ENCODE peak calls at places on chromosomes 5 and 9, in nine cellular contexts. S is A673, Y is heart left ventricle, N is BE2C, K is Panc1, B is suprapubic skin, V is A549, W is fibroblast of mammary gland, A is AG04449. C is an unnamed sample.

GRCh38 chr5:128965011-128965637 is at the start of gene SLC27A6:
- DNase-seq in W (peak), N (peak), A (no peak), B (no peak), S (no peak), Y (peak), K (no peak), V (peak), C (no peak)

GRCh38 chr5:58383459-58383858 is 76.4 kb downstream of the PLK2 start:
- DNase-seq in W (no peak), A (no peak), S (no peak), V (no peak), Y (no peak), N (no peak), B (no peak), K (no peak), C (no peak)

GRCh38 chr9:34559616-34560546 is 29.6 kb downstream of the CNTFR start:
- DNase-seq in S (no peak), N (no peak), B (no peak), Y (peak), K (no peak), W (peak), A (no peak), V (peak), C (peak)

GRCh38 chr9:20728493-20729220 is 44.6 kb downstream of the FOCAD start:
- DNase-seq in Y (no peak), V (no peak), W (peak), K (no peak), N (no peak), S (peak), A (no peak), B (no peak), C (peak)

GRCh38 chr9:89365532-89365912 is 47.2 kb downstream of the SECISBP2 start:
- DNase-seq in Y (no peak), S (no peak), N (no peak), B (no peak), V (no peak), A (no peak), W (no peak), K (no peak), C (no peak)

GRCh38 chr5:113038714-113039113 is 62.1 kb downstream of the DCP2 start:
- DNase-seq in K (no peak), S (peak), N (no peak), A (no peak), V (no peak), W (peak), Y (no peak), B (no peak), C (no peak)

GRCh38 chr9:126301985-126302603 is 24.5 kb upstream of the MVB12B start:
- DNase-seq in S (peak), B (no peak), A (peak), V (peak), K (peak), W (peak), N (peak), Y (peak), C (peak)

GRCh38 chr9:89863837-89864236 is 259.0 kb downstream of the GADD45G start:
- DNase-seq in Y (no peak), W (no peak), K (no peak), N (no peak), B (no peak), A (no peak), V (no peak), S (no peak), C (no peak)

GRCh38 chr9:15355669-15356068 is 48.7 kb upstream of the TTC39B start:
- DNase-seq in W (no peak), N (no peak), B (no peak), S (no peak), K (no peak), V (no peak), Y (no peak), A (no peak), C (no peak)

GRCh38 chr9:8863886-8864881 is 1064.6 kb upstream of the DMAC1 start:
- DNase-seq in N (no peak), Y (no peak), K (no peak), A (no peak), S (no peak), B (no peak), V (no peak), W (peak), C (peak)

GRCh38 chr9:25677301-25678146 is 720 bp downstream of the TUSC1 start:
- DNase-seq in K (no peak), Y (peak), B (peak), S (no peak), N (peak), V (peak), W (peak), A (no peak), C (peak)

GRCh38 chr5:23343121-23343520 is 164.3 kb upstream of the PRDM9 start:
- DNase-seq in N (no peak), S (no peak), K (no peak), B (no peak), Y (no peak), W (no peak), A (no peak), V (no peak), C (no peak)

GRCh38 chr5:201672-202071 is 10.4 kb downstream of the LRRC14B start:
- DNase-seq in B (no peak), A (no peak), K (no peak), S (no peak), Y (no peak), N (no peak), V (no peak), W (no peak), C (no peak)

GRCh38 chr5:173907686-173908371 is 19.7 kb downstream of the CPEB4 start:
- DNase-seq in W (peak), S (no peak), A (no peak), N (no peak), K (no peak), Y (no peak), B (no peak), V (no peak), C (no peak)

GRCh38 chr5:79771387-79771786 is 81.8 kb downstream of the CMYA5 start:
- DNase-seq in B (no peak), W (peak), V (no peak), S (peak), K (no peak), A (peak), Y (no peak), N (no peak), C (peak)

GRCh38 chr5:169413416-169413815 is 112.5 kb upstream of the SLIT3 start:
- DNase-seq in W (peak), B (no peak), K (no peak), S (no peak), N (no peak), A (no peak), V (no peak), Y (no peak), C (no peak)

GRCh38 chr5:113164016-113164415 is 187.4 kb downstream of the DCP2 start:
- DNase-seq in Y (no peak), V (no peak), B (no peak), A (no peak), W (no peak), N (no peak), S (no peak), K (no peak), C (no peak)

GRCh38 chr5:166370928-166371690 is 1920.3 kb upstream of the WWC1 start:
- DNase-seq in B (no peak), A (no peak), K (peak), S (peak), Y (no peak), N (no peak), W (peak), V (no peak), C (peak)

GRCh38 chr5:163458778-163459405 is 1.0 kb downstream of the NUDCD2 start:
- DNase-seq in A (no peak), N (no peak), W (no peak), V (no peak), Y (no peak), K (no peak), B (no peak), S (no peak), C (peak)

GRCh38 chr5:163463063-163463435 is 2.6 kb downstream of the HMMR start:
- DNase-seq in N (no peak), K (no peak), S (peak), V (no peak), B (no peak), W (no peak), Y (no peak), A (no peak), C (peak)

GRCh38 chr5:163460562-163461176 is at the start of gene HMMR:
- DNase-seq in V (no peak), Y (no peak), W (no peak), N (peak), B (no peak), A (no peak), S (peak), K (no peak), C (peak)

GRCh38 chr5:163459465-163459887 is 426 bp downstream of the NUDCD2 start:
- DNase-seq in W (no peak), S (no peak), N (no peak), B (no peak), A (no peak), Y (no peak), V (no peak), K (no peak), C (peak)

DNA sequence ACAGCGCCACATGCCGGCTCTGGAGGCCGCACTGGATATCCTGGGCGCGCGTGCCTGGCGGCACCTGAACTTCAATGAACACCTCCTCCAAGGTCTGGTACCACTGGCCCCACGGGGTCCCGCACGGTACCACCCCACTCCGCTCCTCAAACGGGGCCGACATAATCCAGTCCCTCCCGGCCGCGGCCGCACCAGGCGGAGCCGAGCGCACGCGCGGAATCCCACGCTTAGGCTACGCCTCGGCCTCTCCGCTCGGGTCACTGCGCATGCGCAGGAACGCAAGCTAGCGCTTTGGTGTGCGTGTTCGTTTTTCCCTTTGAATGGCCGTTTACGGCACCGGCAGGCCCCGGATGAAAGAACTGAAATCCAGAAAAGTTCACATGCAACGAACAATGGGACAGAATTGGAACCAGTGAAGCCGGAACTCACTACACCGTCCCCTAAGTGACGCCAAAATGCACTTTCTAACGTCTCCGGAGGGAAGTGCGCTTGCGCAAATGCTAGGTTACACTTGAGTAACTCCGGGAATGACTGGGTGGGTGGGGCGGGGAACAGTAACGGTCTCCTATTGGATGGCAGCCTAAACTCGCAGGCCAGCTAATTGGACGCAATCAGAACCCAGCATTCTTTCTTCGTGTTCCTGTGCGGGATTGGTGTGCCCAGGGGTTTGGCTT is at the start of gene NUDCD2:
- DNase-seq in Y (peak), B (peak), K (peak), A (peak), N (peak), V (peak), S (peak), W (peak), C (peak)
- TF ChIP-seq CTCF in Y (no peak), B (no peak), K (no peak), A (peak), N (peak), V (peak), S (peak), W (no peak), C (peak)

DNA sequence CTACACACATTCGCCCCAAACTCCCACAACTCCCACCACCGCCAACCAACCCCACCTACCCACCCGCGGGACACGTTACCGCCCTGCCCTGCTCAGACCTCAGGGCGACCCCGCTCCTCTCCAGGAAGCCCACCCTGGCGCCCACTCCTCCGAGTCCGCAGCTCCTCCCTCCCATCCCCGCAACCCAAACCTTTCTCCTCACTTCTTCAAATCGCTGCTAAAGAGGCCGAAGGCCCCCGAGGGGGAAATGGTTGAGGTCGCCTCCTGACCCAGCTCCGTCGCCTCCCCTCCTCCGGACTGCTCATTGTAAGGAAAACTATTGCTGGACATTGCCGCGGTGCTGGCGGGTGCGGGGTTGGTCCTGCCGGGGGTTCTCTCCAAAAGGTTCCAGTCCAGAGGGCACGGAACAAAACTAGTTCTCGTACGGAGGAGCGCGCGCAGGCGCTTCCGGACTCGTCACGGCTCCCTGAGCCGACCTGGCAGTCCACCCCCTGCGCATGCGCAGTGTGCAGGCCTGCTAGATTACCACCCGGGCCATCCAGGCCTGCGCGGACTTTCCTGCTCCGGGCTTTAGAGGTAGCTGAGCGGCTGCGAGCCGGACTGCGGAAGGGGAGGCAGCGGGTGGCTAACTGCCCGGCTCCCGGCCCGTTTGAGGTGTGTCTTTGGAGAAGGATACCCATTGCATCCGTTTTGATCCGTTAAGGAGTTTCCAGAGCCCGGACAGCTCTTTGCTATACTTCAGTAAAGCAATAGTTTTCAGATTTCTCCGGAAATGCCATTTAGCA is at the start of gene AP3B1:
- DNase-seq in B (peak), Y (peak), V (peak), S (peak), K (peak), N (peak), W (peak), A (peak), C (peak)
- H3K4me3 ChIP-seq in B (peak), Y (peak), V (peak), S (peak), K (peak), N (peak), W (peak), A (peak), C (peak)

DNA sequence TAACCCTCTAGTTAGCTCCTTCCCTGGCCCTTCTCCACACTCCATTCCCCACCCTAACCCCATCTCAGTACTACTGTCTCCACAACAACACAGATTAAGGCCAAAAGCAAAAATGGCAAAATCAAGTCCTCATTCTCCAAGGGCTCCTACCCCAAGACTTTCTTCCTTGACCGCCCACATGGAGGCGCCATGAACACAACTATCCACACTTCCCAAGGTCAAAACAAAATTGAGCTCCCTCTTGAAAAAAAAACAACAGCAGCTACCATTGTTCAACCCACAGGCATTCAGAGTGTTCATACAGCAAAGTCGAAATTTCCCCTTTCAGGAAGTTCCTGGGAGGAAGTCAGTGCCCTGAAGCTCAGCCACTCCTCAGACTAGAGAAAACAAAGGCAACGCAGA is 54.4 kb downstream of the GNAQ start:
- DNase-seq in Y (peak), V (peak), N (peak), B (peak), S (peak), A (no peak), K (peak), W (peak), C (peak)
- TF ChIP-seq CTCF in Y (peak), V (peak), N (peak), B (peak), S (peak), A (peak), K (peak), W (peak), C (peak)

DNA sequence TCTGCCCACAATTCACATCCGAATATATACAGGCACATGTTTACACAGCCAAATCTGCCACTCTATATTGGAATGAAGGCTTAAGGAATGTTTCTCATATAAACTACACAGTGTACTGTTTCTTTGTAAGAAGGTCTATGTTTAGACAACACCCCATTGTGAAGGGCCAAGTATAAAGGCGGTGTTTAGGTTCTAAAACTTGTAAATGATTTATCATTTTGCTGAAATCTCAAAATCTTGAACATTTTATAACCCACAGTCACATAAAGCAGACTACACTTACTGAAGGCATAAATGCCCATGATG is 94.0 kb downstream of the ZNF608 start:
- DNase-seq in B (no peak), W (no peak), K (no peak), A (no peak), S (no peak), N (no peak), V (no peak), Y (no peak), C (no peak)
- H3K4me3 ChIP-seq in B (no peak), W (no peak), K (no peak), A (no peak), S (no peak), N (peak), V (no peak), Y (no peak), C (peak)

DNA sequence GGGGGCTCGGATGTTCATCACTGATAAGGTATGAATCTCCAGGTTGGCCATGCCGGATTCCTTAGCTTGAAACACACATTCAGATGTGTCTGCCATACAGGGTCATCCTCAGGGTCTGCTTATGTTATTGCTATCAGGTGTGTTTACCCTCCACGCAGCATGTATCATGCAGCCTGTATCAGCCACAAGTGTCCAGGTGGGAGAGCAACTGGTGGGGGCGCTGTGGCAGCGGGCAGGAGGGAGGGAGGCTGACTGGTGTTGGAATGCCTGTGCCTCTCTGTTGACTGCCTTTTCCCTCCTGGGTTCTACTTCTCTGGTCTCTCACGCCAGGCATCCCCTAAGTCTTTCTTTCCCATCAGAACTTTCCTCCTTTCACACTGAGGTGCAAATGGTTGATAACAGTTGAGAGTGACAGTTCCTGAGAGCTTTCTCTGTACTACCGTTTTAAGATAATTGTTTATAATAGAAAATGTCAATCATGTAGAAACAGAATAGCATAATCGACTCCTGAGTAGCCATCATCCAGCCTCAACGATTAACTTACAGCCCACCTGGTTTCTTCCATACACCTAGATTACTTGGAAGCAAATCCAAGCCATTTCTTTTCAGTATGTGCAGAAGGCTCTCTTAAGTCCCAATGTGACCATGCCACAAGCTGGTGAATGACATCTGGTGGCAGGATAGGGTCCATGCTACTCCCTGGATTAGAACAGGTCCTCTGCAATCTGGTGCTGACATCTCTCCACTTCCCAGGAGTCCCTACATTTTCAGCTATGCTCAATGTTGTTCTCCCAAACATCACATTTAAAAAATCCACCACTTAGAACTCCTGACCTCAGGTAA is 86.6 kb downstream of the ACER2 start:
- DNase-seq in S (no peak), Y (no peak), N (no peak), K (no peak), A (no peak), W (no peak), B (no peak), V (no peak), C (no peak)
- TF ChIP-seq CTCF in S (no peak), Y (no peak), N (peak), K (no peak), A (no peak), W (no peak), B (no peak), V (no peak), C (no peak)

GRCh38 chr9:35653611-35654010 is 2.9 kb upstream of the SIT1 start:
- DNase-seq in V (no peak), Y (no peak), N (no peak), A (no peak), K (no peak), W (no peak), S (no peak), B (peak), C (no peak)
- H3K4me3 ChIP-seq in V (no peak), Y (no peak), N (no peak), A (no peak), K (no peak), W (no peak), S (no peak), B (no peak), C (no peak)

C was measured in fibroblast of villous mesenchyme.